ENCODE peak calls at places on chromosome 9, in seven cellular contexts. One of them, this sample, is unnamed.

GRCh38 chr9:91033802-91034201 is 232.2 kb downstream of the SYK start:
- DNase-seq in AG04449: no peak
- DNase-seq in cardiac fibroblast: no peak
- DNase-seq in PC-3: peak; percentile 15
- DNase-seq in prostate gland: no peak
- DNase-seq in cardiac muscle cell: peak; percentile 25
- DNase-seq in K562: peak; percentile 48
- DNase-seq in this sample: no peak

GRCh38 chr9:19151425-19152159 is 24.3 kb upstream of the PLIN2 start:
- DNase-seq in AG04449: no peak
- DNase-seq in cardiac fibroblast: no peak
- DNase-seq in PC-3: no peak
- DNase-seq in prostate gland: no peak
- DNase-seq in cardiac muscle cell: no peak
- DNase-seq in K562: no peak
- DNase-seq in this sample: no peak

GRCh38 chr9:81052846-81053245 is 636.5 kb downstream of the TLE1 start:
- DNase-seq in AG04449: peak; percentile 29
- DNase-seq in cardiac fibroblast: no peak
- DNase-seq in PC-3: no peak
- DNase-seq in prostate gland: no peak
- DNase-seq in cardiac muscle cell: peak; percentile 7
- DNase-seq in K562: no peak
- DNase-seq in this sample: peak; percentile 42

GRCh38 chr9:131707677-131708612 is 31.9 kb downstream of the RAPGEF1 start:
- DNase-seq in AG04449: peak; percentile 26
- DNase-seq in cardiac fibroblast: peak; percentile 69
- DNase-seq in PC-3: peak; percentile 46
- DNase-seq in prostate gland: peak; percentile 24
- DNase-seq in cardiac muscle cell: peak; percentile 69
- DNase-seq in K562: peak; percentile 74
- DNase-seq in this sample: peak; percentile 75

GRCh38 chr9:110746211-110746930 is 77.8 kb downstream of the MUSK start:
- DNase-seq in AG04449: no peak
- DNase-seq in cardiac fibroblast: peak; percentile 66
- DNase-seq in PC-3: peak; percentile 28
- DNase-seq in prostate gland: no peak
- DNase-seq in cardiac muscle cell: peak; percentile 60
- DNase-seq in K562: no peak
- DNase-seq in this sample: peak; percentile 64

GRCh38 chr9:79134654-79135053 is 437.1 kb upstream of the TLE4 start:
- DNase-seq in AG04449: no peak
- DNase-seq in cardiac fibroblast: peak; percentile 8
- DNase-seq in PC-3: peak; percentile 24
- DNase-seq in prostate gland: no peak
- DNase-seq in cardiac muscle cell: peak; percentile 42
- DNase-seq in K562: no peak
- DNase-seq in this sample: peak; percentile 10

GRCh38 chr9:111959468-111959941 is 62.9 kb downstream of the UGCG start:
- DNase-seq in AG04449: peak; percentile 89
- DNase-seq in cardiac fibroblast: peak; percentile 79
- DNase-seq in PC-3: peak; percentile 84
- DNase-seq in prostate gland: no peak
- DNase-seq in cardiac muscle cell: peak; percentile 76
- DNase-seq in K562: peak; percentile 63
- DNase-seq in this sample: peak; percentile 89

GRCh38 chr9:18791074-18791473 is 241.9 kb downstream of the SAXO1 start:
- DNase-seq in AG04449: no peak
- DNase-seq in cardiac fibroblast: peak; percentile 14
- DNase-seq in PC-3: peak; percentile 43
- DNase-seq in prostate gland: no peak
- DNase-seq in cardiac muscle cell: peak; percentile 37
- DNase-seq in K562: peak; percentile 56
- DNase-seq in this sample: peak; percentile 20

GRCh38 chr9:8205580-8205979 is 406.0 kb upstream of the DMAC1 start:
- DNase-seq in AG04449: no peak
- DNase-seq in cardiac fibroblast: no peak
- DNase-seq in PC-3: no peak
- DNase-seq in prostate gland: no peak
- DNase-seq in cardiac muscle cell: no peak
- DNase-seq in K562: no peak
- DNase-seq in this sample: no peak

GRCh38 chr9:6114424-6114823 is 99.0 kb upstream of the RANBP6 start:
- DNase-seq in AG04449: no peak
- DNase-seq in cardiac fibroblast: no peak
- DNase-seq in PC-3: no peak
- DNase-seq in prostate gland: no peak
- DNase-seq in cardiac muscle cell: no peak
- DNase-seq in K562: no peak
- DNase-seq in this sample: no peak

GRCh38 chr9:110186254-110186653 is 21.7 kb downstream of the C9orf152 start:
- DNase-seq in AG04449: no peak
- DNase-seq in cardiac fibroblast: no peak
- DNase-seq in PC-3: peak; percentile 12
- DNase-seq in prostate gland: no peak
- DNase-seq in cardiac muscle cell: no peak
- DNase-seq in K562: no peak
- DNase-seq in this sample: no peak

GRCh38 chr9:23444658-23445057 is 381.4 kb downstream of the ELAVL2 start:
- DNase-seq in AG04449: no peak
- DNase-seq in cardiac fibroblast: no peak
- DNase-seq in PC-3: no peak
- DNase-seq in prostate gland: no peak
- DNase-seq in cardiac muscle cell: no peak
- DNase-seq in K562: no peak
- DNase-seq in this sample: no peak

GRCh38 chr9:19998153-19998552 is 209.3 kb upstream of the SLC24A2 start:
- DNase-seq in AG04449: no peak
- DNase-seq in cardiac fibroblast: peak; percentile 47
- DNase-seq in PC-3: peak; percentile 31
- DNase-seq in prostate gland: no peak
- DNase-seq in cardiac muscle cell: peak; percentile 41
- DNase-seq in K562: no peak
- DNase-seq in this sample: peak; percentile 60

GRCh38 chr9:107471562-107471961 is 18.0 kb downstream of the KLF4 start:
- DNase-seq in AG04449: no peak
- DNase-seq in cardiac fibroblast: no peak
- DNase-seq in PC-3: no peak
- DNase-seq in prostate gland: no peak
- DNase-seq in cardiac muscle cell: no peak
- DNase-seq in K562: no peak
- DNase-seq in this sample: no peak

GRCh38 chr9:135488013-135488330 is 8.4 kb downstream of the PPP1R26 start:
- DNase-seq in AG04449: no peak
- DNase-seq in cardiac fibroblast: no peak
- DNase-seq in PC-3: no peak
- DNase-seq in prostate gland: no peak
- DNase-seq in cardiac muscle cell: no peak
- DNase-seq in K562: no peak
- DNase-seq in this sample: no peak

GRCh38 chr9:125143377-125144090 is at the start of gene SCAI:
- DNase-seq in AG04449: peak; percentile 88
- DNase-seq in cardiac fibroblast: peak; percentile 99
- DNase-seq in PC-3: peak; percentile 97
- DNase-seq in prostate gland: peak; percentile 99
- DNase-seq in cardiac muscle cell: peak; percentile 99
- DNase-seq in K562: peak; percentile 99
- DNase-seq in this sample: peak; percentile 99

GRCh38 chr9:5920860-5921328 is 30.2 kb downstream of the MLANA start:
- DNase-seq in AG04449: peak; percentile 5
- DNase-seq in cardiac fibroblast: no peak
- DNase-seq in PC-3: no peak
- DNase-seq in prostate gland: no peak
- DNase-seq in cardiac muscle cell: no peak
- DNase-seq in K562: no peak
- DNase-seq in this sample: no peak

GRCh38 chr9:15231788-15232635 is 75.0 kb downstream of the TTC39B start:
- DNase-seq in AG04449: no peak
- DNase-seq in cardiac fibroblast: peak; percentile 46
- DNase-seq in PC-3: peak; percentile 13
- DNase-seq in prostate gland: no peak
- DNase-seq in cardiac muscle cell: peak; percentile 54
- DNase-seq in K562: peak; percentile 45
- DNase-seq in this sample: peak; percentile 50

GRCh38 chr9:93319992-93320490 is 131.4 kb upstream of the FAM120A start:
- DNase-seq in AG04449: no peak
- DNase-seq in cardiac fibroblast: no peak
- DNase-seq in PC-3: no peak
- DNase-seq in prostate gland: no peak
- DNase-seq in cardiac muscle cell: no peak
- DNase-seq in K562: no peak
- DNase-seq in this sample: no peak

GRCh38 chr9:126170286-126170823 is 156.3 kb upstream of the MVB12B start:
- DNase-seq in AG04449: no peak
- DNase-seq in cardiac fibroblast: no peak
- DNase-seq in PC-3: no peak
- DNase-seq in prostate gland: peak; percentile 1
- DNase-seq in cardiac muscle cell: no peak
- DNase-seq in K562: no peak
- DNase-seq in this sample: no peak

GRCh38 chr9:136587145-136587943 is 41.5 kb upstream of the NOTCH1 start:
- DNase-seq in AG04449: no peak
- DNase-seq in cardiac fibroblast: peak; percentile 78
- DNase-seq in PC-3: no peak
- DNase-seq in prostate gland: no peak
- DNase-seq in cardiac muscle cell: peak; percentile 93
- DNase-seq in K562: peak; percentile 92
- DNase-seq in this sample: peak; percentile 90

GRCh38 chr9:129071526-129072131 is 9.3 kb upstream of the DOLPP1 start:
- DNase-seq in AG04449: no peak
- DNase-seq in cardiac fibroblast: no peak
- DNase-seq in PC-3: no peak
- DNase-seq in prostate gland: no peak
- DNase-seq in cardiac muscle cell: no peak
- DNase-seq in K562: peak; percentile 49
- DNase-seq in this sample: no peak

GRCh38 chr9:129070670-129071525 is 10.0 kb upstream of the DOLPP1 start:
- DNase-seq in AG04449: no peak
- DNase-seq in cardiac fibroblast: no peak
- DNase-seq in PC-3: no peak
- DNase-seq in prostate gland: no peak
- DNase-seq in cardiac muscle cell: no peak
- DNase-seq in K562: peak; percentile 28
- DNase-seq in this sample: no peak

GRCh38 chr9:129074106-129074505 is 6.8 kb upstream of the DOLPP1 start:
- DNase-seq in AG04449: no peak
- DNase-seq in cardiac fibroblast: no peak
- DNase-seq in PC-3: no peak
- DNase-seq in prostate gland: no peak
- DNase-seq in cardiac muscle cell: no peak
- DNase-seq in K562: no peak
- DNase-seq in this sample: no peak

GRCh38 chr9:129073404-129073803 is 7.5 kb upstream of the DOLPP1 start:
- DNase-seq in AG04449: no peak
- DNase-seq in cardiac fibroblast: no peak
- DNase-seq in PC-3: no peak
- DNase-seq in prostate gland: no peak
- DNase-seq in cardiac muscle cell: no peak
- DNase-seq in K562: no peak
- DNase-seq in this sample: no peak

DNA sequence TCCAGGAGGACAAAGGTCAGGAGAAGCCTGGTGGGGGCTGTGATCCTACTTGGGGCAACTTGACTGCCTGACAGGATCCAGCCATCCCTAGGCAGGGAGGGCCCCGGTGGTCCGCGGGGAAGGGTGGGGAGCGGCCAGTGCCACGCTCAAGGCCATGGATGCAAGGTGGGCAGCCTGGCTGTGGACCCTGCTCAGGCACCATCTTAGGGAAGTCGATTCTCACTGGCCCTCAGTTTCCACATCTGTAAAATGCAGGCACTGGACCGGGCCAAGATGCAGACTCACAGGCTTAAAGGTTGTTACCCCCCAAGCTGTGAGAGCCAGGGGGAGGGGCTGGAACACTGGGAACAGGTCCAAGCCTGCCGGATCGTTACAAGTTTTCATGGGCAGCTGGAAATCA is 8.7 kb upstream of the DOLPP1 start:
- DNase-seq in AG04449: no peak
- DNase-seq in cardiac fibroblast: no peak
- DNase-seq in PC-3: no peak
- DNase-seq in prostate gland: no peak
- DNase-seq in cardiac muscle cell: no peak
- DNase-seq in K562: peak; percentile 43
- DNase-seq in this sample: no peak
- H3K4me3 ChIP-seq in AG04449: no peak overlapping the region
- H3K4me3 ChIP-seq in cardiac fibroblast: no peak overlapping the region
- H3K4me3 ChIP-seq in PC-3: no peak overlapping the region
- H3K4me3 ChIP-seq in prostate gland: no peak overlapping the region
- H3K4me3 ChIP-seq in cardiac muscle cell: no peak overlapping the region
- H3K4me3 ChIP-seq in K562: no peak overlapping the region
- H3K4me3 ChIP-seq in this sample: no peak overlapping the region

GRCh38 chr9:1434082-1434481 is 383.9 kb downstream of the DMRT2 start:
- DNase-seq in AG04449: no peak
- DNase-seq in cardiac fibroblast: no peak
- DNase-seq in PC-3: peak; percentile 31
- DNase-seq in prostate gland: no peak
- DNase-seq in cardiac muscle cell: peak; percentile 1
- DNase-seq in K562: no peak
- DNase-seq in this sample: no peak

GRCh38 chr9:1427856-1428255 is 377.7 kb downstream of the DMRT2 start:
- DNase-seq in AG04449: no peak
- DNase-seq in cardiac fibroblast: no peak
- DNase-seq in PC-3: no peak
- DNase-seq in prostate gland: no peak
- DNase-seq in cardiac muscle cell: no peak
- DNase-seq in K562: no peak
- DNase-seq in this sample: no peak

DNA sequence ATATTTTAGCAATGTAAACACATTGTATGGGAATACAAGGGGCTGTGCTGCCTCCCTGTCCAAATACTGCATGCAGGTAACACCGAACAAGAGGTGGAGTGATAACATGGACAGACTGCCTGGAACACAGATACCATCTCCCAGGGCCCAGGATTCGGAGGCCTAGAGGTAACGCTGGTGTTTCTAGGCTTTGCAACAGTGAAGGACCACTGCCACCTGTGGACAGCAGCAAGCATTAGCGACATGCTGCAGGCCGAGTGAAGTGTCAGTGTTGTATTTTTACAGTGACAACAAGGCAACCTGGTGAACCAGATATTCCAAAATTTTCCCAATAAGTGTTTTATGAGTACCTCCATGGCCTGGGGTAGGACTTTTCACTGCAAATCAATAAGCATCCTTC is 379.2 kb downstream of the DMRT2 start:
- DNase-seq in AG04449: no peak
- DNase-seq in cardiac fibroblast: no peak
- DNase-seq in PC-3: peak; percentile 45
- DNase-seq in prostate gland: no peak
- DNase-seq in cardiac muscle cell: peak; percentile 21
- DNase-seq in K562: no peak
- DNase-seq in this sample: peak; percentile 1
- TF ChIP-seq CTCF in AG04449: peak; percentile 52
- TF ChIP-seq CTCF in cardiac fibroblast: no peak
- TF ChIP-seq CTCF in PC-3: peak; percentile 53
- TF ChIP-seq CTCF in prostate gland: peak; percentile 23
- TF ChIP-seq CTCF in cardiac muscle cell: peak; percentile 23
- TF ChIP-seq CTCF in K562: no peak
- TF ChIP-seq CTCF in this sample: no peak

GRCh38 chr9:34370335-34370969 is 6.2 kb downstream of the MYORG start:
- DNase-seq in AG04449: no peak
- DNase-seq in cardiac fibroblast: no peak
- DNase-seq in PC-3: no peak
- DNase-seq in prostate gland: no peak
- DNase-seq in cardiac muscle cell: no peak
- DNase-seq in K562: no peak
- DNase-seq in this sample: no peak
- H3K4me3 ChIP-seq in AG04449: peak overlapping the region; percentile 53
- H3K4me3 ChIP-seq in cardiac fibroblast: no peak overlapping the region
- H3K4me3 ChIP-seq in PC-3: no peak overlapping the region
- H3K4me3 ChIP-seq in prostate gland: no peak overlapping the region
- H3K4me3 ChIP-seq in cardiac muscle cell: no peak overlapping the region
- H3K4me3 ChIP-seq in K562: no peak overlapping the region
- H3K4me3 ChIP-seq in this sample: no peak overlapping the region

GRCh38 chr9:134130503-134131375 is 5.1 kb upstream of the WDR5 start:
- DNase-seq in AG04449: no peak
- DNase-seq in cardiac fibroblast: peak; percentile 31
- DNase-seq in PC-3: no peak
- DNase-seq in prostate gland: peak; percentile 89
- DNase-seq in cardiac muscle cell: peak; percentile 39
- DNase-seq in K562: no peak
- DNase-seq in this sample: no peak
- TF ChIP-seq CTCF in AG04449: no peak
- TF ChIP-seq CTCF in cardiac fibroblast: no peak
- TF ChIP-seq CTCF in PC-3: no peak
- TF ChIP-seq CTCF in prostate gland: no peak
- TF ChIP-seq CTCF in cardiac muscle cell: no peak
- TF ChIP-seq CTCF in K562: no peak
- TF ChIP-seq CTCF in this sample: no peak

This sample was measured in fibroblast of pulmonary artery.